ENCODE peak calls at places on chromosomes 4 and X, in ten cellular contexts. One of them, this sample, is unnamed.

GRCh38 chr4:140049024-140049923 is 104.7 kb downstream of the MAML3 start:
- DNase-seq in NCI-H1694 treated with DMSO at 0.1 percent for 48 hours: peak
- DNase-seq in foreskin keratinocyte: no peak
- DNase-seq in HFF-Myc: no peak
- DNase-seq in stimulated activated CD4-positive, alpha-beta T cell treated with anti-CD3 and anti-CD28 coated beads, Interleukin-15, amount 100 ng/mL, for 1 hour: no peak
- DNase-seq in NCI-H187: peak
- DNase-seq in HS-27A: no peak
- DNase-seq in iPS-NIHi11: peak
- DNase-seq in substantia nigra: peak
- DNase-seq in stromal cell of bone marrow: no peak
- DNase-seq in this sample: peak

GRCh38 chr4:34280131-34280530 is 1964.2 kb downstream of the ARAP2 start:
- DNase-seq in HS-27A: no peak
- DNase-seq in stimulated activated CD4-positive, alpha-beta T cell treated with anti-CD3 and anti-CD28 coated beads, Interleukin-15, amount 100 ng/mL, for 1 hour: no peak
- DNase-seq in substantia nigra: no peak
- DNase-seq in NCI-H1694 treated with DMSO at 0.1 percent for 48 hours: no peak
- DNase-seq in iPS-NIHi11: no peak
- DNase-seq in foreskin keratinocyte: no peak
- DNase-seq in HFF-Myc: no peak
- DNase-seq in NCI-H187: no peak
- DNase-seq in stromal cell of bone marrow: no peak
- DNase-seq in this sample: no peak

GRCh38 chr4:168632246-168632832 is 135.5 kb downstream of the PALLD start:
- DNase-seq in HS-27A: no peak
- DNase-seq in NCI-H187: no peak
- DNase-seq in substantia nigra: no peak
- DNase-seq in stimulated activated CD4-positive, alpha-beta T cell treated with anti-CD3 and anti-CD28 coated beads, Interleukin-15, amount 100 ng/mL, for 1 hour: no peak
- DNase-seq in HFF-Myc: no peak
- DNase-seq in NCI-H1694 treated with DMSO at 0.1 percent for 48 hours: no peak
- DNase-seq in iPS-NIHi11: peak
- DNase-seq in foreskin keratinocyte: no peak
- DNase-seq in stromal cell of bone marrow: no peak
- DNase-seq in this sample: no peak

GRCh38 chr4:8532245-8532781 is 47.9 kb upstream of the GPR78 start:
- DNase-seq in foreskin keratinocyte: no peak
- DNase-seq in stimulated activated CD4-positive, alpha-beta T cell treated with anti-CD3 and anti-CD28 coated beads, Interleukin-15, amount 100 ng/mL, for 1 hour: no peak
- DNase-seq in iPS-NIHi11: no peak
- DNase-seq in NCI-H187: no peak
- DNase-seq in substantia nigra: no peak
- DNase-seq in HFF-Myc: no peak
- DNase-seq in HS-27A: no peak
- DNase-seq in stromal cell of bone marrow: no peak
- DNase-seq in NCI-H1694 treated with DMSO at 0.1 percent for 48 hours: no peak
- DNase-seq in this sample: no peak

GRCh38 chr4:102663073-102663472 is 97.7 kb downstream of the MANBA start:
- DNase-seq in NCI-H1694 treated with DMSO at 0.1 percent for 48 hours: no peak
- DNase-seq in HS-27A: no peak
- DNase-seq in stromal cell of bone marrow: no peak
- DNase-seq in foreskin keratinocyte: peak
- DNase-seq in HFF-Myc: peak
- DNase-seq in NCI-H187: no peak
- DNase-seq in iPS-NIHi11: no peak
- DNase-seq in substantia nigra: no peak
- DNase-seq in stimulated activated CD4-positive, alpha-beta T cell treated with anti-CD3 and anti-CD28 coated beads, Interleukin-15, amount 100 ng/mL, for 1 hour: no peak
- DNase-seq in this sample: no peak

GRCh38 chr4:7699040-7699439 is 240.6 kb downstream of the AFAP1 start:
- DNase-seq in HS-27A: no peak
- DNase-seq in HFF-Myc: peak
- DNase-seq in stromal cell of bone marrow: peak
- DNase-seq in NCI-H187: no peak
- DNase-seq in substantia nigra: no peak
- DNase-seq in stimulated activated CD4-positive, alpha-beta T cell treated with anti-CD3 and anti-CD28 coated beads, Interleukin-15, amount 100 ng/mL, for 1 hour: no peak
- DNase-seq in foreskin keratinocyte: no peak
- DNase-seq in iPS-NIHi11: no peak
- DNase-seq in NCI-H1694 treated with DMSO at 0.1 percent for 48 hours: no peak
- DNase-seq in this sample: peak

GRCh38 chr4:10737335-10737734 is 52.8 kb upstream of the CLNK start:
- DNase-seq in foreskin keratinocyte: no peak
- DNase-seq in stimulated activated CD4-positive, alpha-beta T cell treated with anti-CD3 and anti-CD28 coated beads, Interleukin-15, amount 100 ng/mL, for 1 hour: no peak
- DNase-seq in substantia nigra: no peak
- DNase-seq in NCI-H187: no peak
- DNase-seq in HFF-Myc: no peak
- DNase-seq in iPS-NIHi11: no peak
- DNase-seq in stromal cell of bone marrow: no peak
- DNase-seq in NCI-H1694 treated with DMSO at 0.1 percent for 48 hours: no peak
- DNase-seq in HS-27A: no peak
- DNase-seq in this sample: no peak

GRCh38 chr4:30717208-30718020 is 2.8 kb upstream of the PCDH7 start:
- DNase-seq in NCI-H1694 treated with DMSO at 0.1 percent for 48 hours: peak
- DNase-seq in stimulated activated CD4-positive, alpha-beta T cell treated with anti-CD3 and anti-CD28 coated beads, Interleukin-15, amount 100 ng/mL, for 1 hour: no peak
- DNase-seq in HFF-Myc: no peak
- DNase-seq in HS-27A: no peak
- DNase-seq in substantia nigra: peak
- DNase-seq in foreskin keratinocyte: no peak
- DNase-seq in iPS-NIHi11: peak
- DNase-seq in stromal cell of bone marrow: no peak
- DNase-seq in NCI-H187: no peak
- DNase-seq in this sample: peak

GRCh38 chrX:40105791-40106676 is 8.3 kb upstream of the BCOR start:
- DNase-seq in NCI-H187: peak
- DNase-seq in HFF-Myc: no peak
- DNase-seq in stromal cell of bone marrow: no peak
- DNase-seq in iPS-NIHi11: no peak
- DNase-seq in HS-27A: no peak
- DNase-seq in NCI-H1694 treated with DMSO at 0.1 percent for 48 hours: peak
- DNase-seq in foreskin keratinocyte: no peak
- DNase-seq in stimulated activated CD4-positive, alpha-beta T cell treated with anti-CD3 and anti-CD28 coated beads, Interleukin-15, amount 100 ng/mL, for 1 hour: peak
- DNase-seq in substantia nigra: peak
- DNase-seq in this sample: peak

GRCh38 chr4:113452868-113453620 is 308.5 kb downstream of the CAMK2D start:
- DNase-seq in iPS-NIHi11: peak
- DNase-seq in NCI-H187: no peak
- DNase-seq in NCI-H1694 treated with DMSO at 0.1 percent for 48 hours: no peak
- DNase-seq in HS-27A: no peak
- DNase-seq in foreskin keratinocyte: no peak
- DNase-seq in stromal cell of bone marrow: no peak
- DNase-seq in stimulated activated CD4-positive, alpha-beta T cell treated with anti-CD3 and anti-CD28 coated beads, Interleukin-15, amount 100 ng/mL, for 1 hour: no peak
- DNase-seq in HFF-Myc: no peak
- DNase-seq in substantia nigra: no peak
- DNase-seq in this sample: peak

This sample was measured in uterus.